ENCODE peak calls at places on chromosomes 11 and 22, in seven cellular contexts. D is CD8-positive, alpha-beta T cell; M is fibroblast of lung; Y is kidney glomerular epithelial cell; X is head of caudate nucleus; O is NCI-H2171; P is GM04504. L is an unnamed sample.

GRCh38 chr11:2444301-2445106 is at the start of the genes KCNQ1 and TRPM5:
- DNase-seq in Y (no peak), X (no peak), O (no peak), D (peak), M (no peak), P (no peak), L (no peak)

GRCh38 chr22:31628362-31628761 is 33.7 kb downstream of the PISD start:
- DNase-seq in Y (no peak), X (no peak), O (no peak), D (peak), P (no peak), M (no peak), L (no peak)

GRCh38 chr22:40396882-40397281 is 26.5 kb downstream of the SGSM3 start:
- DNase-seq in M (peak), D (no peak), X (no peak), Y (no peak), P (no peak), O (peak), L (peak)

GRCh38 chr11:23425379-23425778 is 565.1 kb upstream of the CCDC179 start:
- DNase-seq in P (peak), Y (no peak), X (no peak), O (no peak), M (no peak), D (no peak), L (no peak)

GRCh38 chr11:65718964-65719492 is 1.6 kb downstream of the RNASEH2C start:
- DNase-seq in Y (no peak), X (no peak), P (no peak), M (peak), O (no peak), D (no peak), L (peak)

GRCh38 chr22:42837556-42837955 is 19.5 kb downstream of the ARFGAP3 start:
- DNase-seq in P (no peak), O (no peak), M (no peak), X (no peak), Y (no peak), D (no peak), L (no peak)

GRCh38 chr22:32248276-32248675 is 6.9 kb downstream of the SLC5A4 start:
- DNase-seq in X (no peak), M (no peak), Y (no peak), P (no peak), O (no peak), D (no peak), L (no peak)

GRCh38 chr11:112977620-112978212 is 16.5 kb downstream of the NCAM1 start:
- DNase-seq in P (peak), D (no peak), M (peak), X (peak), O (no peak), Y (no peak), L (peak)

GRCh38 chr22:44153705-44154104 is 27.0 kb upstream of the PARVG start:
- DNase-seq in P (no peak), D (no peak), Y (no peak), X (no peak), M (no peak), O (no peak), L (no peak)

GRCh38 chr11:93278976-93279375 is 51.6 kb upstream of the DEUP1 start:
- DNase-seq in P (no peak), O (no peak), X (no peak), Y (no peak), M (no peak), D (no peak), L (no peak)

L was measured in fibroblast of pulmonary artery.